ENCODE peak calls at places on chromosome 4, in ten cellular contexts. M is left lung; J is effector memory CD4-positive, alpha-beta T cell; Z is AG08396; B is ureter; G is hippocampal formation; C is H7; N is 8988T; K is breast epithelium; S is aorta. Q is an unnamed sample.

GRCh38 chr4:88697113-88697512 is 516 bp downstream of the NAP1L5 start:
- DNase-seq in M (no peak), J (no peak), Z (peak), B (no peak), G (no peak), C (peak), N (no peak), K (no peak), S (no peak), Q (no peak)

GRCh38 chr4:2138846-2139500 is 79.8 kb downstream of the NAT8L start:
- DNase-seq in M (no peak), J (no peak), Z (no peak), B (no peak), G (no peak), C (peak), N (no peak), K (no peak), S (no peak), Q (no peak)

GRCh38 chr4:139740121-139740520 is 74.5 kb downstream of the MGST2 start:
- DNase-seq in M (no peak), J (no peak), Z (peak), B (no peak), G (no peak), C (no peak), N (no peak), K (no peak), S (no peak), Q (no peak)

GRCh38 chr4:742742-743311 is 37.2 kb downstream of the PCGF3 start:
- DNase-seq in M (peak), J (peak), Z (peak), B (peak), G (no peak), C (peak), N (peak), K (no peak), S (peak), Q (peak)

GRCh38 chr4:54189140-54189539 is 40.0 kb upstream of the PDGFRA start:
- DNase-seq in M (no peak), J (no peak), Z (no peak), B (no peak), G (no peak), C (no peak), N (no peak), K (no peak), S (no peak), Q (no peak)

GRCh38 chr4:109332926-109333464 is 30.5 kb upstream of the COL25A1 start:
- DNase-seq in M (no peak), J (no peak), Z (no peak), B (no peak), G (no peak), C (peak), N (no peak), K (no peak), S (no peak), Q (no peak)

GRCh38 chr4:6781561-6781960 is 966 bp upstream of the KIAA0232 start:
- DNase-seq in M (no peak), J (no peak), Z (no peak), B (no peak), G (no peak), C (no peak), N (no peak), K (no peak), S (no peak), Q (no peak)

GRCh38 chr4:90537491-90537890 is 410.3 kb downstream of the CCSER1 start:
- DNase-seq in M (no peak), J (no peak), Z (no peak), B (no peak), G (no peak), C (no peak), N (no peak), K (no peak), S (no peak), Q (no peak)

GRCh38 chr4:153152453-153153338 is 51.5 kb upstream of the TRIM2 start:
- DNase-seq in M (peak), J (peak), Z (peak), B (peak), G (peak), C (peak), N (no peak), K (no peak), S (peak), Q (peak)

GRCh38 chr4:86506591-86506990 is 87.5 kb upstream of the PTPN13 start:
- DNase-seq in M (no peak), J (no peak), Z (no peak), B (no peak), G (no peak), C (peak), N (no peak), K (no peak), S (no peak), Q (no peak)

GRCh38 chr4:151854731-151855130 is 93.9 kb upstream of the GATB start:
- DNase-seq in M (no peak), J (no peak), Z (no peak), B (no peak), G (no peak), C (no peak), N (no peak), K (no peak), S (no peak), Q (no peak)

GRCh38 chr4:27790911-27791310 is 930.3 kb downstream of the STIM2 start:
- DNase-seq in M (no peak), J (no peak), Z (no peak), B (no peak), G (no peak), C (no peak), N (no peak), K (no peak), S (no peak), Q (no peak)

GRCh38 chr4:110675406-110675805 is 52.5 kb upstream of the PITX2 start:
- DNase-seq in M (no peak), J (no peak), Z (no peak), B (no peak), G (no peak), C (no peak), N (no peak), K (no peak), S (no peak), Q (no peak)

GRCh38 chr4:153013202-153013988 is 77.3 kb downstream of the FHDC1 start:
- DNase-seq in M (no peak), J (no peak), Z (no peak), B (no peak), G (no peak), C (no peak), N (no peak), K (no peak), S (no peak), Q (no peak)

GRCh38 chr4:165096776-165097175 is 15.9 kb downstream of the TMEM192 start:
- DNase-seq in M (no peak), J (no peak), Z (peak), B (no peak), G (peak), C (peak), N (no peak), K (no peak), S (no peak), Q (no peak)

GRCh38 chr4:139247241-139247640 is 32.8 kb downstream of the MGARP start:
- DNase-seq in M (no peak), J (no peak), Z (no peak), B (no peak), G (no peak), C (no peak), N (no peak), K (no peak), S (no peak), Q (no peak)

GRCh38 chr4:154686838-154687237 is 57.0 kb upstream of the LRAT start:
- DNase-seq in M (no peak), J (no peak), Z (no peak), B (no peak), G (no peak), C (no peak), N (no peak), K (no peak), S (no peak), Q (no peak)

GRCh38 chr4:13657016-13657415 is 29.5 kb upstream of the BOD1L1 start:
- DNase-seq in M (no peak), J (no peak), Z (no peak), B (no peak), G (no peak), C (no peak), N (no peak), K (no peak), S (no peak), Q (no peak)

GRCh38 chr4:101232074-101232776 is 115.1 kb downstream of the PPP3CA start:
- DNase-seq in M (no peak), J (no peak), Z (peak), B (no peak), G (no peak), C (no peak), N (no peak), K (no peak), S (peak), Q (no peak)

GRCh38 chr4:123379392-123379791 is 17.2 kb upstream of the SPRY1 start:
- DNase-seq in M (no peak), J (no peak), Z (no peak), B (no peak), G (no peak), C (no peak), N (no peak), K (no peak), S (no peak), Q (no peak)

GRCh38 chr4:42460043-42460442 is 62.8 kb downstream of the SHISA3 start:
- DNase-seq in M (no peak), J (no peak), Z (no peak), B (no peak), G (no peak), C (no peak), N (no peak), K (no peak), S (no peak), Q (no peak)

GRCh38 chr4:169765845-169766244 is 8.1 kb upstream of the HPF1 start:
- DNase-seq in M (no peak), J (no peak), Z (no peak), B (no peak), G (no peak), C (no peak), N (no peak), K (no peak), S (no peak), Q (no peak)

GRCh38 chr4:130067419-130067818 is 971.5 kb downstream of the C4orf33 start:
- DNase-seq in M (no peak), J (no peak), Z (no peak), B (no peak), G (no peak), C (no peak), N (no peak), K (no peak), S (no peak), Q (no peak)

GRCh38 chr4:56976878-56977320 is 507 bp downstream of the NOA1 start:
- DNase-seq in M (peak), J (peak), Z (peak), B (peak), G (no peak), C (peak), N (no peak), K (no peak), S (peak), Q (peak)

GRCh38 chr4:54173281-54173912 is 55.7 kb upstream of the PDGFRA start:
- DNase-seq in M (no peak), J (no peak), Z (no peak), B (no peak), G (no peak), C (no peak), N (no peak), K (no peak), S (no peak), Q (no peak)

GRCh38 chr4:80831383-80832361 is 198.8 kb upstream of the BMP3 start:
- DNase-seq in M (no peak), J (no peak), Z (no peak), B (no peak), G (no peak), C (no peak), N (no peak), K (no peak), S (no peak), Q (no peak)

GRCh38 chr4:126081336-126081735 is 766.6 kb downstream of the FAT4 start:
- DNase-seq in M (no peak), J (no peak), Z (no peak), B (no peak), G (no peak), C (no peak), N (no peak), K (no peak), S (no peak), Q (no peak)

GRCh38 chr4:85092536-85092935 is 126.0 kb upstream of the WDFY3 start:
- DNase-seq in M (no peak), J (no peak), Z (no peak), B (no peak), G (no peak), C (no peak), N (no peak), K (no peak), S (no peak), Q (no peak)

GRCh38 chr4:83631066-83631465 is 95.2 kb downstream of the GPAT3 start:
- DNase-seq in M (no peak), J (no peak), Z (no peak), B (no peak), G (peak), C (no peak), N (no peak), K (no peak), S (no peak), Q (no peak)

GRCh38 chr4:135418353-135418752 is 1216.8 kb upstream of the PABPC4L start:
- DNase-seq in M (no peak), J (no peak), Z (no peak), B (no peak), G (no peak), C (peak), N (no peak), K (no peak), S (no peak), Q (peak)

GRCh38 chr4:1571986-1572385 is 112.1 kb downstream of the FAM53A start:
- DNase-seq in M (peak), J (no peak), Z (no peak), B (no peak), G (no peak), C (peak), N (no peak), K (no peak), S (peak), Q (no peak)

GRCh38 chr4:17367201-17367600 is 144.7 kb downstream of the QDPR start:
- DNase-seq in M (no peak), J (no peak), Z (no peak), B (no peak), G (no peak), C (no peak), N (no peak), K (no peak), S (no peak), Q (no peak)